ENCODE peak calls at places on chromosome 7, in nine cellular contexts. A is amygdala; J is AG04450; G is LoVo; N is NCI-H1092; H is B cell; R is stimulated activated CD4-positive, alpha-beta T cell treated with anti-CD3 and anti-CD28 coated beads, TNF-alpha, amount 100 ng/mL, for 24 hours; T is upper lobe of left lung; P is stimulated activated CD8-positive, alpha-beta memory T cell treated with anti-CD3 and anti-CD28 coated beads, Interleukin-2, amount 100 ng/mL, for 48 hours. O is an unnamed sample.

GRCh38 chr7:2082357-2083038 is 150.2 kb downstream of the MAD1L1 start:
- DNase-seq in A (no peak), J (peak; percentile 59), G (no peak), N (peak; percentile 56), H (no peak), R (no peak), T (no peak), P (no peak), O (no peak)

GRCh38 chr7:133061357-133061756 is 20.5 kb downstream of the CHCHD3 start:
- DNase-seq in A (no peak), J (no peak), G (no peak), N (peak; percentile 45), H (no peak), R (no peak), T (no peak), P (no peak), O (no peak)

GRCh38 chr7:108254259-108254658 is 124.1 kb upstream of the LAMB4 start:
- DNase-seq in A (no peak), J (no peak), G (no peak), N (no peak), H (no peak), R (no peak), T (no peak), P (no peak), O (no peak)

GRCh38 chr7:80879849-80880248 is 39.0 kb downstream of the SEMA3C start:
- DNase-seq in A (no peak), J (peak; percentile 52), G (no peak), N (no peak), H (no peak), R (no peak), T (no peak), P (no peak), O (no peak)

GRCh38 chr7:121151663-121152344 is 163.3 kb downstream of the CPED1 start:
- DNase-seq in A (no peak), J (no peak), G (no peak), N (no peak), H (no peak), R (no peak), T (no peak), P (no peak), O (no peak)

GRCh38 chr7:18345641-18346234 is 149.8 kb upstream of the HDAC9 start:
- DNase-seq in A (no peak), J (no peak), G (peak; percentile 76), N (peak; percentile 27), H (peak; percentile 56), R (no peak), T (no peak), P (no peak), O (no peak)

GRCh38 chr7:117446220-117446815 is 19.0 kb upstream of the ASZ1 start:
- DNase-seq in A (no peak), J (no peak), G (no peak), N (no peak), H (no peak), R (no peak), T (no peak), P (no peak), O (no peak)

GRCh38 chr7:158362912-158363905 is 224.4 kb downstream of the PTPRN2 start:
- DNase-seq in A (no peak), J (no peak), G (no peak), N (no peak), H (no peak), R (no peak), T (peak; percentile 15), P (no peak), O (no peak)

GRCh38 chr7:5382281-5383041 is 41.2 kb downstream of the TNRC18 start:
- DNase-seq in A (peak; percentile 18), J (no peak), G (no peak), N (no peak), H (no peak), R (no peak), T (no peak), P (no peak), O (no peak)

GRCh38 chr7:38748056-38748610 is 117.0 kb upstream of the AMPH start:
- DNase-seq in A (no peak), J (no peak), G (no peak), N (peak; percentile 43), H (no peak), R (no peak), T (no peak), P (no peak), O (no peak)

GRCh38 chr7:28458732-28459131 is 46.4 kb downstream of the CREB5 start:
- DNase-seq in A (no peak), J (no peak), G (no peak), N (no peak), H (no peak), R (no peak), T (no peak), P (no peak), O (no peak)

GRCh38 chr7:29764227-29764626 is 42.1 kb upstream of the WIPF3 start:
- DNase-seq in A (no peak), J (no peak), G (peak; percentile 18), N (no peak), H (no peak), R (no peak), T (no peak), P (no peak), O (no peak)

GRCh38 chr7:117096297-117096696 is 143.0 kb downstream of the ST7 start:
- DNase-seq in A (no peak), J (no peak), G (no peak), N (no peak), H (no peak), R (no peak), T (no peak), P (no peak), O (no peak)

GRCh38 chr7:130435455-130435854 is 5.4 kb downstream of the CEP41 start:
- DNase-seq in A (no peak), J (no peak), G (no peak), N (no peak), H (no peak), R (no peak), T (no peak), P (no peak), O (no peak)

GRCh38 chr7:155388561-155388960 is 69.4 kb upstream of the EN2 start:
- DNase-seq in A (no peak), J (no peak), G (no peak), N (no peak), H (no peak), R (no peak), T (no peak), P (no peak), O (no peak)

GRCh38 chr7:155377837-155378579 is 79.9 kb upstream of the EN2 start:
- DNase-seq in A (no peak), J (no peak), G (peak; percentile 24), N (no peak), H (no peak), R (no peak), T (no peak), P (no peak), O (no peak)

GRCh38 chr7:55366461-55367138 is 1.5 kb downstream of the LANCL2 start:
- DNase-seq in A (no peak), J (no peak), G (peak; percentile 45), N (no peak), H (no peak), R (no peak), T (no peak), P (no peak), O (no peak)

GRCh38 chr7:2692543-2692942 is 4.5 kb downstream of the AMZ1 start:
- DNase-seq in A (no peak), J (no peak), G (no peak), N (no peak), H (no peak), R (no peak), T (no peak), P (no peak), O (no peak)

GRCh38 chr7:2719007-2719406 is 31.0 kb downstream of the AMZ1 start:
- DNase-seq in A (no peak), J (no peak), G (no peak), N (peak; percentile 18), H (peak; percentile 64), R (peak; percentile 30), T (no peak), P (peak; percentile 65), O (no peak)

GRCh38 chr7:93407239-93407638 is 167.3 kb downstream of the CALCR start:
- DNase-seq in A (no peak), J (no peak), G (no peak), N (no peak), H (no peak), R (no peak), T (no peak), P (no peak), O (no peak)

GRCh38 chr7:84477786-84478405 is 283.3 kb upstream of the SEMA3A start:
- DNase-seq in A (no peak), J (no peak), G (no peak), N (no peak), H (no peak), R (no peak), T (no peak), P (no peak), O (no peak)

GRCh38 chr7:156993021-156993924 is 17.2 kb downstream of the MNX1 start:
- DNase-seq in A (no peak), J (no peak), G (no peak), N (peak; percentile 75), H (no peak), R (no peak), T (no peak), P (no peak), O (no peak)

GRCh38 chr7:132258231-132258630 is 318.0 kb downstream of the PLXNA4 start:
- DNase-seq in A (no peak), J (no peak), G (no peak), N (no peak), H (no peak), R (no peak), T (no peak), P (no peak), O (no peak)

GRCh38 chr7:96709381-96710228 is at the start of gene SEM1:
- DNase-seq in A (peak; percentile 80), J (peak; percentile 51), G (peak; percentile 92), N (peak; percentile 80), H (peak; percentile 77), R (peak; percentile 48), T (peak; percentile 84), P (peak; percentile 43), O (peak; percentile 55)

GRCh38 chr7:133235212-133235883 is 17.5 kb upstream of the EXOC4 start:
- DNase-seq in A (no peak), J (no peak), G (no peak), N (peak; percentile 8), H (no peak), R (no peak), T (no peak), P (no peak), O (no peak)

GRCh38 chr7:2819161-2819953 is 24.8 kb downstream of the GNA12 start:
- DNase-seq in A (no peak), J (no peak), G (no peak), N (no peak), H (no peak), R (no peak), T (peak; percentile 23), P (no peak), O (no peak)

GRCh38 chr7:151923097-151923876 is 33.0 kb upstream of the GALNTL5 start:
- DNase-seq in A (no peak), J (no peak), G (peak; percentile 21), N (no peak), H (no peak), R (no peak), T (peak; percentile 74), P (no peak), O (no peak)

O was measured in substantia nigra.